ENCODE peak calls at places on chromosomes 13 and 19, in nine cellular contexts. G is GM23338, H is fibroblast of lung, R is IMR-90, O is heart right ventricle, W is HepG2, V is upper lobe of right lung, B is neural progenitor cell, F is GM23248. Q is an unnamed sample.

GRCh38 chr13:20306039-20306438 is 73.9 kb upstream of the GJB6 start:
- DNase-seq in B (no peak), G (no peak), F (no peak), W (no peak), V (no peak), R (no peak), O (no peak), H (no peak), Q (no peak)

GRCh38 chr13:78022164-78022877 is 103.7 kb upstream of the EDNRB start:
- DNase-seq in G (no peak), R (peak; percentile 72), V (no peak), F (peak; percentile 65), B (no peak), O (peak; percentile 40), H (peak; percentile 68), W (no peak), Q (no peak)

GRCh38 chr19:18046066-18046718 is 38.2 kb downstream of the ARRDC2 start:
- DNase-seq in B (no peak), H (peak; percentile 73), V (no peak), O (no peak), F (peak; percentile 91), R (peak; percentile 82), G (no peak), W (peak; percentile 31), Q (no peak)

GRCh38 chr19:13150919-13151604 is 851 bp downstream of the IER2 start:
- DNase-seq in F (peak; percentile 41), G (no peak), B (peak; percentile 54), H (no peak), R (no peak), O (peak; percentile 53), V (no peak), W (no peak), Q (no peak)

GRCh38 chr19:54462713-54463530 is 656 bp downstream of the LENG9 start:
- DNase-seq in V (peak; percentile 89), G (peak; percentile 81), H (peak; percentile 61), R (peak; percentile 46), B (peak; percentile 81), F (peak; percentile 85), W (peak; percentile 54), O (peak; percentile 65), Q (peak; percentile 52)

GRCh38 chr13:45119469-45119989 is 781 bp upstream of the GTF2F2 start:
- DNase-seq in V (no peak), R (peak; percentile 77), F (peak; percentile 54), G (no peak), O (peak; percentile 8), W (no peak), B (peak; percentile 18), H (peak; percentile 79), Q (no peak)

GRCh38 chr13:50123862-50124535 is 108.8 kb downstream of the KCNRG start:
- DNase-seq in G (peak; percentile 89), H (peak; percentile 89), F (peak; percentile 97), W (peak; percentile 90), V (peak; percentile 99), B (peak; percentile 81), O (peak; percentile 87), R (peak; percentile 97), Q (peak; percentile 95)

GRCh38 chr19:46367434-46367833 is 20.5 kb downstream of the PPP5C start:
- DNase-seq in F (no peak), V (peak; percentile 27), W (no peak), R (no peak), G (no peak), H (no peak), B (no peak), O (no peak), Q (no peak)

GRCh38 chr19:33375760-33376159 is 2.3 kb downstream of the CEBPG start:
- DNase-seq in W (peak; percentile 46), G (no peak), V (no peak), H (peak; percentile 62), B (no peak), F (peak; percentile 61), O (no peak), R (peak; percentile 51), Q (no peak)

GRCh38 chr13:40101708-40102359 is 446.4 kb downstream of the COG6 start:
- DNase-seq in R (no peak), F (no peak), H (no peak), B (no peak), V (no peak), O (no peak), W (no peak), G (no peak), Q (no peak)

GRCh38 chr19:14553939-14554243 is 18.0 kb downstream of the NDUFB7 start:
- DNase-seq in O (no peak), H (no peak), R (no peak), V (no peak), G (no peak), W (no peak), B (no peak), F (no peak), Q (no peak)

GRCh38 chr19:14544977-14545715 is 15.8 kb downstream of the TECR start:
- DNase-seq in G (no peak), O (peak; percentile 53), W (no peak), B (no peak), V (peak; percentile 74), H (peak; percentile 30), F (no peak), R (no peak), Q (no peak)

GRCh38 chr13:101127741-101128353 is 288.5 kb downstream of the NALCN start:
- DNase-seq in B (peak; percentile 73), H (peak; percentile 27), O (no peak), V (no peak), R (peak; percentile 53), W (peak; percentile 33), G (peak; percentile 60), F (peak; percentile 66), Q (no peak)

GRCh38 chr13:113862766-113863510 is 938 bp downstream of the GAS6 start:
- DNase-seq in F (peak; percentile 72), W (no peak), V (peak; percentile 84), O (peak; percentile 80), R (no peak), G (peak; percentile 78), H (peak; percentile 42), B (peak; percentile 72), Q (peak; percentile 82)

GRCh38 chr19:3723110-3723488 is 14.9 kb downstream of the TJP3 start:
- DNase-seq in H (no peak), V (no peak), G (no peak), B (no peak), W (no peak), F (no peak), R (no peak), O (no peak), Q (no peak)

GRCh38 chr13:43227721-43228120 is 204.3 kb downstream of the DNAJC15 start:
- DNase-seq in O (no peak), R (peak; percentile 59), F (peak; percentile 29), W (no peak), H (peak; percentile 64), B (no peak), V (no peak), G (no peak), Q (no peak)

DNA sequence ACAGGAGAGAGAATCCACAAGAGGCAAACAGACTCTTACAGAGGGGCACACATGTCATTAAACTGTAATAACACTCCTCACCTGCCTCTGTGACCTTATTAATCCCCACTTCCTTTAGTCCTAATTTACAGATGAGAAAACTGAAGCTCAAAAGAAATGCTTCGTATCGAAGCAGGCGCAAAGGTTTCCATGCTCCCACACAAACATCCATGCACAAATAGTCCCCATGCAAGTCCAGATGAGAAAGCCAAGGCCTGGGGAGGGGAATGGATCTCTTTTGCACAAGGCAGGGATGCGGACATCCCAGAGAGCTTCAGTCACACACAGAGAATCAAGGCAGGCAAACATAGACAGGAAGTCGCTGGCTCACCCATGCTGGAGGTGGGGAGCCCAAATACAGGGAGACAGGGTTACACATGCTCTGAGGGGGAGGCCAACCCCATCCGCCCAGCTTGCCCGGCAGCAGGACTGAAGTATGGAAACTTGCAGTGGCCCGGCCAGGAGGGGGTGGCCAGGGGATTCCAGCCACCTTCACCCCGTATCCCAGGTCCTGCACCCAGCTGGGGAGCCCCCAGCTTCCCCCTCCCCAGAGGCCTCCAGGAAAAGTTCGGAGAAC is 468 bp downstream of the S1PR5 start:
- DNase-seq in F (peak; percentile 48), B (no peak), G (peak; percentile 44), H (no peak), W (no peak), O (no peak), R (no peak), V (no peak), Q (no peak)
- H3K4me3 ChIP-seq in F (peak overlapping the region; percentile 65), B (peak overlapping the region; percentile 44), G (peak overlapping the region; percentile 78), H (peak overlapping the region; percentile 33), W (peak overlapping the region; percentile 26), O (peak overlapping the region; percentile 43), R (peak overlapping the region; percentile 48), V (peak overlapping the region; percentile 38), Q (peak overlapping the region; percentile 42)

DNA sequence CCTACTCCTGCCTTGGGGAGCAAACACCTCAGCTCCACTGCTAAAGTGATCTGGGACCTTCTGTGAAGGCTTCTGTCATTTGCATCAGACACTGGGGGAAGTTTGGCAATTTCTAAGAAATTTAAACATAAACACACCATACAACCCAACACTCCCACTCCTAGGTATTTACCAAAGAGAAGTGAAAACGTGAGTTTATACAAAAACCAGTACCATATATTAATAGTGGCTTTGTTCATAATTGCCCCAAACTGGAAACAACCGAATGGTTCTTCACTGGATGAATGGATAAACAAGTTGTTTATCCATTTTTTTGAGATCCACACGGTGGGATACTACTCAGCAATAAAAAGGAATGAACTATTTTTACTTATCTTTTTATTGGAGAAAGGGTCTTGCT is 7.4 kb upstream of the TYROBP start:
- DNase-seq in O (no peak), V (no peak), W (no peak), B (no peak), F (no peak), R (no peak), G (no peak), H (no peak), Q (no peak)
- H3K27ac ChIP-seq in O (no peak overlapping the region), V (no peak overlapping the region), W (no peak overlapping the region), B (no peak overlapping the region), F (no peak overlapping the region), R (no peak overlapping the region), G (no peak overlapping the region), H (no peak overlapping the region), Q (no peak overlapping the region)

DNA sequence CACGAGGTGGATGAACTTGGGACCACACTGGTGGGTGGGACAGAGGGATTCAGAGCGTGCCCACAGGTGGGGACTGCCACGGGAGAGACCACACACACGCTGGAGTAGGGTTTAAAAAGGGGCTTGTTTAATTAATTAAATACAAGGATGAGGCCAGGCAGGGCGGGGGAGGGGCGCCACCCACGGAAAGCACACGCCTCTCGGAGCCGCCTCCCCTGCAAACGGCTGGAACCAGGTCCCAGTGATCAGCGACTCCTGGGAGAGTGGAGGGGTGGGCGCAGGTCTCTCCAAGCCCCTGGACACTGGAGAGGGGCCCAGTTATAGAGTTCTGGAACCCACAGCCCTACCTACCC is 4.0 kb upstream of the REXO1 start:
- DNase-seq in F (no peak), B (no peak), W (no peak), O (no peak), G (no peak), R (no peak), V (no peak), H (no peak), Q (no peak)
- H3K4me3 ChIP-seq in F (no peak overlapping the region), B (no peak overlapping the region), W (no peak overlapping the region), O (no peak overlapping the region), G (peak overlapping the region; percentile 64), R (no peak overlapping the region), V (no peak overlapping the region), H (no peak overlapping the region), Q (no peak overlapping the region)

DNA sequence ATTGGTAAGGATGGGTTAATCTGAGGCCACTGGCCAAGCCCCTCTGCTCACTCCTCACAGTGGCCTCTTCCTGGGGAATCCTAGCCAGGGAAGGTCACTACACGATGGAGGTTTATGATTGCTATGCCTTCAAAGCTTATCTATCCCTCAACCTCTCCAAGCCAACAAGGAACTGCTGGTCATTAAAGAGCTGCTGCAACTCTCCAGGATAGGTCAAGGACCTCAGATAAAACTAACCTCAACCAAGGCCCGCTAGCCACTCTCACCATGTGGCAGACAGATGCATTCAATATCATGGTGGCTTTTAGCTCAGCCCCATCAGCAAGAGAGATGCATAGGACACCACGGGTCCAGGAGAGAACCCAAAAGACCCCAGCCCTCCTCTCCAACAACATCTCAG is 71.6 kb downstream of the SERTM1 start:
- DNase-seq in G (no peak), B (no peak), R (no peak), F (no peak), H (peak; percentile 57), W (no peak), O (no peak), V (no peak), Q (no peak)
- H3K27ac ChIP-seq in G (no peak overlapping the region), B (no peak overlapping the region), R (no peak overlapping the region), F (no peak overlapping the region), H (no peak overlapping the region), W (no peak overlapping the region), O (no peak overlapping the region), V (no peak overlapping the region), Q (no peak overlapping the region)